ENCODE peak calls at places on chromosomes 3 and 15, in five cellular contexts. K is stimulated activated CD4-positive, alpha-beta T cell treated with anti-CD3 and anti-CD28 coated beads, Interleukin-2, amount 100 ng/mL, for 24 hours; S is activated naive CD4-positive, alpha-beta T cell treated with Interleukin-2 at 50 U/mL for 16 hours; I is SHP77; V is neural progenitor cell. G is an unnamed sample.

GRCh38 chr15:72782274-72782992 is 1.1 kb downstream of the ADPGK start:
- DNase-seq in I (no peak), K (no peak), S (peak; percentile 15), V (no peak), G (no peak)

GRCh38 chr15:59812185-59812870 is 123.2 kb upstream of the BNIP2 start:
- DNase-seq in S (no peak), V (no peak), I (no peak), K (no peak), G (no peak)

GRCh38 chr3:193574488-193575072 is 18.4 kb upstream of the OPA1 start:
- DNase-seq in S (no peak), V (no peak), K (no peak), I (no peak), G (no peak)

GRCh38 chr15:69389426-69389825 is 24.7 kb upstream of the KIF23 start:
- DNase-seq in K (no peak), V (no peak), S (no peak), I (no peak), G (no peak)

GRCh38 chr15:72865486-72865885 is 81.9 kb upstream of the ADPGK start:
- DNase-seq in V (peak; percentile 12), I (no peak), K (no peak), S (no peak), G (no peak)

GRCh38 chr3:143430582-143430981 is 311.0 kb downstream of the CHST2 start:
- DNase-seq in I (no peak), K (no peak), V (no peak), S (no peak), G (no peak)

GRCh38 chr3:127204841-127205582 is 12.1 kb downstream of the PRR23E start:
- DNase-seq in K (no peak), I (no peak), S (no peak), V (no peak), G (no peak)

GRCh38 chr15:98546325-98546724 is 102.0 kb upstream of the IGF1R start:
- DNase-seq in V (no peak), S (no peak), K (no peak), I (no peak), G (no peak)

GRCh38 chr15:82843561-82843960 is 34.1 kb downstream of the WHAMM start:
- DNase-seq in I (no peak), K (no peak), S (no peak), V (no peak), G (no peak)

GRCh38 chr3:71695000-71695482 is 30.2 kb downstream of the EIF4E3 start:
- DNase-seq in V (no peak), K (no peak), S (no peak), I (no peak), G (no peak)

GRCh38 chr3:14764331-14765064 is 54.3 kb upstream of the FGD5 start:
- DNase-seq in I (no peak), K (no peak), S (no peak), V (no peak), G (no peak)

GRCh38 chr3:193851941-193852674 is 259.1 kb downstream of the OPA1 start:
- DNase-seq in I (no peak), K (no peak), V (peak; percentile 82), S (no peak), G (no peak)

GRCh38 chr3:125287248-125287647 is 74.7 kb upstream of the SLC12A8 start:
- DNase-seq in S (no peak), I (no peak), V (no peak), K (no peak), G (no peak)

GRCh38 chr3:51709004-51709420 is 2.1 kb downstream of the GRM2 start:
- DNase-seq in I (no peak), S (no peak), K (no peak), V (no peak), G (peak; percentile 32)

GRCh38 chr3:178336336-178336735 is 199.9 kb upstream of the KCNMB2 start:
- DNase-seq in S (no peak), V (no peak), I (no peak), K (no peak), G (no peak)

GRCh38 chr15:64251121-64251520 is 88.3 kb upstream of the PPIB start:
- DNase-seq in V (no peak), S (peak; percentile 20), K (no peak), I (no peak), G (no peak)